ENCODE peak calls at places on chromosomes 6 and 20, in ten cellular contexts. M is ecto neural progenitor cell; C is IMR-90; Z is NCI-H82; H is myocyte; I is T-helper 2 cell; U is D341Med; R is hypothalamus; L is stimulated activated CD4-positive, alpha-beta T cell treated with anti-CD3 and anti-CD28 coated beads, Interleukin-15, amount 100 ng/mL, for 1 hour; N is amniotic stem cell. O is an unnamed sample.
A peak's percentile ranks its signal among the peaks of the same experiment; 100 is the strongest.

GRCh38 chr6:39452306-39452705 is 129.8 kb upstream of the KCNK16 start:
- DNase-seq in M (no peak), C (peak; percentile 3), Z (no peak), H (no peak), I (no peak), U (no peak), R (no peak), L (no peak), N (no peak), O (no peak)

GRCh38 chr20:51531141-51531710 is 11.3 kb downstream of the NFATC2 start:
- DNase-seq in M (no peak), C (peak; percentile 36), Z (no peak), H (peak; percentile 32), I (peak; percentile 70), U (no peak), R (no peak), L (peak; percentile 55), N (no peak), O (peak; percentile 42)

GRCh38 chr20:14434379-14435136 is 97.1 kb upstream of the FLRT3 start:
- DNase-seq in M (no peak), C (peak; percentile 76), Z (no peak), H (no peak), I (no peak), U (no peak), R (no peak), L (no peak), N (no peak), O (no peak)

GRCh38 chr6:62612526-62612925 is 326.5 kb upstream of the KHDRBS2 start:
- DNase-seq in M (no peak), C (no peak), Z (no peak), H (no peak), I (no peak), U (no peak), R (no peak), L (no peak), N (no peak), O (no peak)

GRCh38 chr6:135087803-135088202 is 33.2 kb upstream of the HBS1L start:
- DNase-seq in M (no peak), C (no peak), Z (no peak), H (peak; percentile 38), I (peak; percentile 80), U (no peak), R (no peak), L (no peak), N (no peak), O (no peak)

GRCh38 chr6:150676339-150676738 is 76.7 kb downstream of the PLEKHG1 start:
- DNase-seq in M (no peak), C (no peak), Z (no peak), H (no peak), I (no peak), U (no peak), R (no peak), L (no peak), N (no peak), O (no peak)

GRCh38 chr6:169824848-169825557 is 73.6 kb downstream of the ERMARD start:
- DNase-seq in M (peak; percentile 29), C (no peak), Z (no peak), H (no peak), I (no peak), U (no peak), R (no peak), L (no peak), N (no peak), O (no peak)

GRCh38 chr20:44495802-44496481 is 20.3 kb downstream of the TTPAL start:
- DNase-seq in M (no peak), C (peak; percentile 99), Z (no peak), H (peak; percentile 71), I (no peak), U (no peak), R (no peak), L (no peak), N (peak; percentile 32), O (no peak)

GRCh38 chr6:142222022-142222421 is 75.0 kb downstream of the VTA1 start:
- DNase-seq in M (no peak), C (no peak), Z (no peak), H (no peak), I (no peak), U (no peak), R (no peak), L (no peak), N (no peak), O (no peak)

GRCh38 chr20:63032861-63033634 is 26.3 kb upstream of the BHLHE23 start:
- DNase-seq in M (no peak), C (no peak), Z (no peak), H (no peak), I (no peak), U (no peak), R (no peak), L (no peak), N (no peak), O (peak; percentile 77)

GRCh38 chr6:26554669-26555504 is 16.7 kb downstream of the HMGN4 start:
- DNase-seq in M (peak; percentile 69), C (peak; percentile 68), Z (peak; percentile 88), H (peak; percentile 53), I (no peak), U (no peak), R (no peak), L (peak; percentile 40), N (no peak), O (peak; percentile 46)

GRCh38 chr6:138719744-138720143 is 53.8 kb upstream of the CCDC28A start:
- DNase-seq in M (no peak), C (no peak), Z (no peak), H (no peak), I (no peak), U (no peak), R (no peak), L (no peak), N (no peak), O (no peak)

GRCh38 chr6:69232506-69233194 is 564.2 kb downstream of the LMBRD1 start:
- DNase-seq in M (peak; percentile 88), C (peak; percentile 55), Z (peak; percentile 80), H (peak; percentile 77), I (no peak), U (peak; percentile 70), R (peak; percentile 53), L (peak; percentile 8), N (peak; percentile 49), O (peak; percentile 28)

GRCh38 chr6:17768388-17768787 is 61.7 kb upstream of the NUP153 start:
- DNase-seq in M (no peak), C (peak; percentile 33), Z (no peak), H (peak; percentile 58), I (no peak), U (no peak), R (no peak), L (no peak), N (no peak), O (no peak)

GRCh38 chr6:40778918-40779317 is 191.8 kb upstream of the LRFN2 start:
- DNase-seq in M (no peak), C (no peak), Z (no peak), H (no peak), I (no peak), U (no peak), R (no peak), L (no peak), N (no peak), O (no peak)

GRCh38 chr20:50286174-50286511 is 95.5 kb downstream of the CEBPB start:
- DNase-seq in M (no peak), C (no peak), Z (no peak), H (no peak), I (no peak), U (no peak), R (no peak), L (no peak), N (no peak), O (no peak)

GRCh38 chr20:4681971-4682370 is 39.7 kb upstream of the PRND start:
- DNase-seq in M (no peak), C (peak; percentile 68), Z (no peak), H (no peak), I (no peak), U (no peak), R (no peak), L (no peak), N (no peak), O (no peak)

GRCh38 chr6:138517635-138518034 is 18.3 kb upstream of the NHSL1 start:
- DNase-seq in M (no peak), C (peak; percentile 43), Z (peak; percentile 82), H (no peak), I (peak; percentile 19), U (peak; percentile 70), R (no peak), L (peak; percentile 33), N (no peak), O (peak; percentile 71)

GRCh38 chr6:3109755-3110154 is 8.8 kb upstream of the BPHL start:
- DNase-seq in M (no peak), C (no peak), Z (no peak), H (no peak), I (no peak), U (no peak), R (no peak), L (no peak), N (no peak), O (no peak)

GRCh38 chr6:82040405-82041221 is 206.9 kb downstream of the IBTK start:
- DNase-seq in M (peak; percentile 56), C (peak; percentile 59), Z (peak; percentile 30), H (peak; percentile 79), I (no peak), U (peak; percentile 48), R (no peak), L (no peak), N (no peak), O (no peak)

GRCh38 chr6:118893095-118893881 is 664 bp upstream of the ASF1A start:
- DNase-seq in M (no peak), C (peak; percentile 67), Z (peak; percentile 78), H (peak; percentile 77), I (peak; percentile 75), U (peak; percentile 30), R (no peak), L (no peak), N (peak; percentile 50), O (no peak)

GRCh38 chr6:150269857-150270223 is 99.0 kb upstream of the IYD start:
- DNase-seq in M (no peak), C (peak; percentile 36), Z (no peak), H (no peak), I (no peak), U (no peak), R (no peak), L (no peak), N (no peak), O (no peak)

GRCh38 chr6:3690506-3690905 is 61.0 kb downstream of the PXDC1 start:
- DNase-seq in M (no peak), C (no peak), Z (no peak), H (no peak), I (no peak), U (no peak), R (no peak), L (no peak), N (no peak), O (no peak)

GRCh38 chr20:61166324-61166723 is 85.7 kb upstream of the CDH4 start:
- DNase-seq in M (no peak), C (no peak), Z (no peak), H (peak; percentile 25), I (no peak), U (no peak), R (no peak), L (no peak), N (no peak), O (no peak)

GRCh38 chr6:149864578-149865535 is 698 bp upstream of the LRP11 start:
- DNase-seq in M (no peak), C (peak; percentile 77), Z (peak; percentile 78), H (peak; percentile 74), I (peak; percentile 9), U (peak; percentile 71), R (no peak), L (no peak), N (peak; percentile 68), O (peak; percentile 57)

GRCh38 chr20:32977281-32978008 is 26.8 kb downstream of the SUN5 start:
- DNase-seq in M (no peak), C (no peak), Z (no peak), H (no peak), I (no peak), U (no peak), R (no peak), L (no peak), N (no peak), O (no peak)

GRCh38 chr20:31474097-31474436 is 860 bp downstream of the DEFB124 start:
- DNase-seq in M (no peak), C (no peak), Z (no peak), H (no peak), I (no peak), U (no peak), R (no peak), L (no peak), N (no peak), O (peak; percentile 20)

GRCh38 chr6:136030131-136030530 is 178.6 kb downstream of the PDE7B start:
- DNase-seq in M (no peak), C (no peak), Z (no peak), H (no peak), I (no peak), U (no peak), R (no peak), L (no peak), N (no peak), O (no peak)